ENCODE peak calls at places on chromosomes 7 and 10, in six cellular contexts. G, E, O, U, H and Z are unnamed samples.

GRCh38 chr10:101782811-101783735 is at the start of gene NPM3:
- DNase-seq in G (peak), E (peak), O (peak), U (peak), H (peak), Z (peak)

GRCh38 chr7:13988765-13989137 is 715 bp downstream of the ETV1 start:
- DNase-seq in G (no peak), E (peak), O (peak), U (peak), H (no peak), Z (no peak)

GRCh38 chr7:208816-209215 is 16.4 kb downstream of the FAM20C start:
- DNase-seq in G (no peak), E (no peak), O (no peak), U (no peak), H (no peak), Z (no peak)

GRCh38 chr10:97823734-97824133 is 25.9 kb upstream of the GOLGA7B start:
- DNase-seq in G (no peak), E (no peak), O (no peak), U (no peak), H (no peak), Z (no peak)

GRCh38 chr10:124534231-124534798 is 72.7 kb downstream of the LHPP start:
- DNase-seq in G (no peak), E (peak), O (peak), U (peak), H (no peak), Z (no peak)

GRCh38 chr7:81339946-81340345 is 421.1 kb upstream of the SEMA3C start:
- DNase-seq in G (no peak), E (no peak), O (no peak), U (no peak), H (no peak), Z (no peak)

GRCh38 chr10:120503695-120504094 is 46.7 kb downstream of the PLPP4 start:
- DNase-seq in G (no peak), E (no peak), O (no peak), U (no peak), H (no peak), Z (no peak)

GRCh38 chr10:32054087-32054486 is 2.1 kb downstream of the KIF5B start:
- DNase-seq in G (no peak), E (no peak), O (no peak), U (peak), H (no peak), Z (no peak)

GRCh38 chr10:48523820-48524758 is 80.8 kb downstream of the ARHGAP22 start:
- DNase-seq in G (no peak), E (peak), O (peak), U (no peak), H (no peak), Z (no peak)

GRCh38 chr7:7237201-7237977 is 55.0 kb downstream of the C1GALT1 start:
- DNase-seq in G (no peak), E (peak), O (no peak), U (no peak), H (no peak), Z (no peak)

GRCh38 chr10:99854860-99855259 is 72.4 kb downstream of the ABCC2 start:
- DNase-seq in G (peak), E (peak), O (no peak), U (peak), H (no peak), Z (no peak)

GRCh38 chr7:26685636-26686035 is 178.8 kb downstream of the SKAP2 start:
- DNase-seq in G (no peak), E (no peak), O (no peak), U (no peak), H (no peak), Z (no peak)

GRCh38 chr7:98217623-98218582 is 6.7 kb downstream of the BHLHA15 start:
- DNase-seq in G (no peak), E (no peak), O (no peak), U (no peak), H (no peak), Z (peak)

GRCh38 chr7:13963925-13964324 is 25.5 kb downstream of the ETV1 start:
- DNase-seq in G (no peak), E (no peak), O (no peak), U (no peak), H (no peak), Z (no peak)